ENCODE peak calls at places on chromosome 15, in five cellular contexts. One of them, this sample, is unnamed.

GRCh38 chr15:68379759-68380290 is 52.1 kb downstream of the ITGA11 start:
- DNase-seq in effector memory CD4-positive, alpha-beta T cell: no peak
- DNase-seq in cardiac muscle cell: peak; percentile 38
- DNase-seq in naive thymus-derived CD4-positive, alpha-beta T cell: no peak
- DNase-seq in tibial artery: peak; percentile 37
- DNase-seq in this sample: no peak

GRCh38 chr15:29570931-29571727 is 251.1 kb downstream of the TJP1 start:
- DNase-seq in cardiac muscle cell: peak; percentile 27
- DNase-seq in effector memory CD4-positive, alpha-beta T cell: no peak
- DNase-seq in naive thymus-derived CD4-positive, alpha-beta T cell: no peak
- DNase-seq in tibial artery: no peak
- DNase-seq in this sample: no peak

GRCh38 chr15:41774873-41775417 is 661 bp downstream of the MAPKBP1 start:
- DNase-seq in naive thymus-derived CD4-positive, alpha-beta T cell: no peak
- DNase-seq in effector memory CD4-positive, alpha-beta T cell: no peak
- DNase-seq in cardiac muscle cell: no peak
- DNase-seq in tibial artery: no peak
- DNase-seq in this sample: peak; percentile 2

GRCh38 chr15:78265137-78265460 is 737 bp downstream of the DNAJA4 start:
- DNase-seq in cardiac muscle cell: no peak
- DNase-seq in effector memory CD4-positive, alpha-beta T cell: no peak
- DNase-seq in naive thymus-derived CD4-positive, alpha-beta T cell: no peak
- DNase-seq in tibial artery: no peak
- DNase-seq in this sample: no peak

GRCh38 chr15:29860872-29861271 is 38.6 kb upstream of the TJP1 start:
- DNase-seq in effector memory CD4-positive, alpha-beta T cell: no peak
- DNase-seq in cardiac muscle cell: no peak
- DNase-seq in naive thymus-derived CD4-positive, alpha-beta T cell: no peak
- DNase-seq in tibial artery: no peak
- DNase-seq in this sample: no peak

GRCh38 chr15:76160426-76161152 is 100.8 kb downstream of the TMEM266 start:
- DNase-seq in naive thymus-derived CD4-positive, alpha-beta T cell: no peak
- DNase-seq in effector memory CD4-positive, alpha-beta T cell: no peak
- DNase-seq in tibial artery: no peak
- DNase-seq in cardiac muscle cell: no peak
- DNase-seq in this sample: no peak

GRCh38 chr15:96804754-96805153 is 474.3 kb downstream of the NR2F2 start:
- DNase-seq in effector memory CD4-positive, alpha-beta T cell: no peak
- DNase-seq in tibial artery: no peak
- DNase-seq in cardiac muscle cell: no peak
- DNase-seq in naive thymus-derived CD4-positive, alpha-beta T cell: no peak
- DNase-seq in this sample: no peak

GRCh38 chr15:65595960-65596359 is 15.0 kb downstream of the INTS14 start:
- DNase-seq in naive thymus-derived CD4-positive, alpha-beta T cell: no peak
- DNase-seq in cardiac muscle cell: peak; percentile 38
- DNase-seq in effector memory CD4-positive, alpha-beta T cell: no peak
- DNase-seq in tibial artery: no peak
- DNase-seq in this sample: no peak

GRCh38 chr15:95262866-95263564 is 1031.7 kb downstream of the MCTP2 start:
- DNase-seq in effector memory CD4-positive, alpha-beta T cell: no peak
- DNase-seq in naive thymus-derived CD4-positive, alpha-beta T cell: no peak
- DNase-seq in tibial artery: no peak
- DNase-seq in cardiac muscle cell: peak; percentile 79
- DNase-seq in this sample: no peak

GRCh38 chr15:61702224-61703120 is 357.8 kb downstream of the VPS13C start:
- DNase-seq in cardiac muscle cell: no peak
- DNase-seq in effector memory CD4-positive, alpha-beta T cell: no peak
- DNase-seq in naive thymus-derived CD4-positive, alpha-beta T cell: no peak
- DNase-seq in tibial artery: no peak
- DNase-seq in this sample: no peak

GRCh38 chr15:55170361-55170760 is 26.4 kb downstream of the RSL24D1 start:
- DNase-seq in effector memory CD4-positive, alpha-beta T cell: no peak
- DNase-seq in tibial artery: no peak
- DNase-seq in cardiac muscle cell: no peak
- DNase-seq in naive thymus-derived CD4-positive, alpha-beta T cell: no peak
- DNase-seq in this sample: no peak

GRCh38 chr15:31273258-31273941 is 53.2 kb upstream of the KLF13 start:
- DNase-seq in effector memory CD4-positive, alpha-beta T cell: no peak
- DNase-seq in cardiac muscle cell: no peak
- DNase-seq in naive thymus-derived CD4-positive, alpha-beta T cell: no peak
- DNase-seq in tibial artery: peak; percentile 56
- DNase-seq in this sample: no peak

GRCh38 chr15:65052956-65053355 is 7.8 kb downstream of the SLC51B start:
- DNase-seq in cardiac muscle cell: no peak
- DNase-seq in effector memory CD4-positive, alpha-beta T cell: no peak
- DNase-seq in tibial artery: peak; percentile 11
- DNase-seq in naive thymus-derived CD4-positive, alpha-beta T cell: no peak
- DNase-seq in this sample: no peak

GRCh38 chr15:47822066-47822465 is 104.8 kb downstream of the SEMA6D start:
- DNase-seq in cardiac muscle cell: no peak
- DNase-seq in tibial artery: no peak
- DNase-seq in effector memory CD4-positive, alpha-beta T cell: no peak
- DNase-seq in naive thymus-derived CD4-positive, alpha-beta T cell: no peak
- DNase-seq in this sample: no peak

GRCh38 chr15:100170280-100170654 is 171.5 kb downstream of the ADAMTS17 start:
- DNase-seq in effector memory CD4-positive, alpha-beta T cell: no peak
- DNase-seq in tibial artery: no peak
- DNase-seq in naive thymus-derived CD4-positive, alpha-beta T cell: no peak
- DNase-seq in cardiac muscle cell: no peak
- DNase-seq in this sample: no peak

GRCh38 chr15:69612112-69612511 is 159.5 kb downstream of the RPLP1 start:
- DNase-seq in cardiac muscle cell: no peak
- DNase-seq in tibial artery: no peak
- DNase-seq in naive thymus-derived CD4-positive, alpha-beta T cell: no peak
- DNase-seq in effector memory CD4-positive, alpha-beta T cell: no peak
- DNase-seq in this sample: no peak

GRCh38 chr15:81531971-81532370 is 158.0 kb upstream of the TMC3 start:
- DNase-seq in tibial artery: no peak
- DNase-seq in cardiac muscle cell: no peak
- DNase-seq in effector memory CD4-positive, alpha-beta T cell: no peak
- DNase-seq in naive thymus-derived CD4-positive, alpha-beta T cell: no peak
- DNase-seq in this sample: no peak

GRCh38 chr15:100291106-100291505 is 50.7 kb downstream of the ADAMTS17 start:
- DNase-seq in naive thymus-derived CD4-positive, alpha-beta T cell: no peak
- DNase-seq in effector memory CD4-positive, alpha-beta T cell: no peak
- DNase-seq in cardiac muscle cell: peak; percentile 85
- DNase-seq in tibial artery: no peak
- DNase-seq in this sample: no peak

GRCh38 chr15:29938701-29939340 is 116.6 kb upstream of the TJP1 start:
- DNase-seq in cardiac muscle cell: no peak
- DNase-seq in naive thymus-derived CD4-positive, alpha-beta T cell: no peak
- DNase-seq in effector memory CD4-positive, alpha-beta T cell: no peak
- DNase-seq in tibial artery: no peak
- DNase-seq in this sample: no peak

GRCh38 chr15:76163429-76164020 is 103.7 kb downstream of the TMEM266 start:
- DNase-seq in tibial artery: peak; percentile 88
- DNase-seq in naive thymus-derived CD4-positive, alpha-beta T cell: no peak
- DNase-seq in effector memory CD4-positive, alpha-beta T cell: no peak
- DNase-seq in cardiac muscle cell: peak; percentile 94
- DNase-seq in this sample: no peak

GRCh38 chr15:47333758-47334157 is 383.5 kb upstream of the SEMA6D start:
- DNase-seq in cardiac muscle cell: no peak
- DNase-seq in effector memory CD4-positive, alpha-beta T cell: no peak
- DNase-seq in naive thymus-derived CD4-positive, alpha-beta T cell: no peak
- DNase-seq in tibial artery: no peak
- DNase-seq in this sample: no peak

GRCh38 chr15:58065445-58066041 is at the start of gene ALDH1A2:
- DNase-seq in naive thymus-derived CD4-positive, alpha-beta T cell: no peak
- DNase-seq in effector memory CD4-positive, alpha-beta T cell: no peak
- DNase-seq in tibial artery: peak; percentile 61
- DNase-seq in cardiac muscle cell: peak; percentile 38
- DNase-seq in this sample: no peak

GRCh38 chr15:33910741-33911140 is 57.6 kb upstream of the CHRM5 start:
- DNase-seq in cardiac muscle cell: peak; percentile 9
- DNase-seq in naive thymus-derived CD4-positive, alpha-beta T cell: no peak
- DNase-seq in tibial artery: no peak
- DNase-seq in effector memory CD4-positive, alpha-beta T cell: no peak
- DNase-seq in this sample: no peak

GRCh38 chr15:51022206-51022605 is 72.5 kb downstream of the TNFAIP8L3 start:
- DNase-seq in tibial artery: no peak
- DNase-seq in naive thymus-derived CD4-positive, alpha-beta T cell: no peak
- DNase-seq in cardiac muscle cell: no peak
- DNase-seq in effector memory CD4-positive, alpha-beta T cell: no peak
- DNase-seq in this sample: no peak

GRCh38 chr15:52651868-52652267 is 27.3 kb downstream of the ATOSA start:
- DNase-seq in effector memory CD4-positive, alpha-beta T cell: peak; percentile 2
- DNase-seq in cardiac muscle cell: peak; percentile 95
- DNase-seq in naive thymus-derived CD4-positive, alpha-beta T cell: peak; percentile 41
- DNase-seq in tibial artery: peak; percentile 76
- DNase-seq in this sample: peak; percentile 56
- H3K4me3 ChIP-seq in effector memory CD4-positive, alpha-beta T cell: no peak overlapping the region
- H3K4me3 ChIP-seq in cardiac muscle cell: peak overlapping the region; percentile 7
- H3K4me3 ChIP-seq in naive thymus-derived CD4-positive, alpha-beta T cell: no peak overlapping the region
- H3K4me3 ChIP-seq in tibial artery: peak overlapping the region; percentile 26
- H3K4me3 ChIP-seq in this sample: no peak overlapping the region

GRCh38 chr15:84863480-84864428 is 20.7 kb upstream of the SLC28A1 start:
- DNase-seq in effector memory CD4-positive, alpha-beta T cell: no peak
- DNase-seq in cardiac muscle cell: peak; percentile 62
- DNase-seq in tibial artery: no peak
- DNase-seq in naive thymus-derived CD4-positive, alpha-beta T cell: no peak
- DNase-seq in this sample: no peak
- H3K36me3 ChIP-seq in effector memory CD4-positive, alpha-beta T cell: no peaks in the 10 kb centered on the region
- H3K36me3 ChIP-seq in cardiac muscle cell: peaks cover 78% of the 10 kb centered on the region
- H3K36me3 ChIP-seq in tibial artery: peaks cover 18% of the 10 kb centered on the region
- H3K36me3 ChIP-seq in naive thymus-derived CD4-positive, alpha-beta T cell: no peaks in the 10 kb centered on the region
- H3K36me3 ChIP-seq in this sample: no peaks in the 10 kb centered on the region

GRCh38 chr15:38425269-38425668 is 28.7 kb upstream of the FAM98B start:
- DNase-seq in tibial artery: no peak
- DNase-seq in cardiac muscle cell: no peak
- DNase-seq in naive thymus-derived CD4-positive, alpha-beta T cell: no peak
- DNase-seq in effector memory CD4-positive, alpha-beta T cell: no peak
- DNase-seq in this sample: no peak
- H3K4me3 ChIP-seq in tibial artery: no peak overlapping the region
- H3K4me3 ChIP-seq in cardiac muscle cell: no peak overlapping the region
- H3K4me3 ChIP-seq in naive thymus-derived CD4-positive, alpha-beta T cell: no peak overlapping the region
- H3K4me3 ChIP-seq in effector memory CD4-positive, alpha-beta T cell: no peak overlapping the region
- H3K4me3 ChIP-seq in this sample: no peak overlapping the region

GRCh38 chr15:85879334-85880163 is 84.8 kb upstream of the KLHL25 start:
- DNase-seq in effector memory CD4-positive, alpha-beta T cell: no peak
- DNase-seq in cardiac muscle cell: no peak
- DNase-seq in naive thymus-derived CD4-positive, alpha-beta T cell: no peak
- DNase-seq in tibial artery: no peak
- DNase-seq in this sample: no peak
- H3K36me3 ChIP-seq in effector memory CD4-positive, alpha-beta T cell: no peaks in the 10 kb centered on the region
- H3K36me3 ChIP-seq in cardiac muscle cell: no peaks in the 10 kb centered on the region
- H3K36me3 ChIP-seq in naive thymus-derived CD4-positive, alpha-beta T cell: no peaks in the 10 kb centered on the region
- H3K36me3 ChIP-seq in tibial artery: no peaks in the 10 kb centered on the region
- H3K36me3 ChIP-seq in this sample: no peaks in the 10 kb centered on the region

This sample was measured in CD8-positive, alpha-beta memory T cell.